ENCODE peak calls at places on chromosomes 7 and 10, in four cellular contexts. Q is HFF-Myc, X is NB4, N is sigmoid colon. T is an unnamed sample.

GRCh38 chr7:13987395-13987794 is 2.1 kb downstream of the ETV1 start:
- DNase-seq in Q (no peak), X (no peak), N (no peak), T (no peak)

GRCh38 chr10:96718304-96718990 is 1.9 kb downstream of the PIK3AP1 start:
- DNase-seq in Q (no peak), X (peak; percentile 84), N (no peak), T (no peak)

GRCh38 chr7:101172854-101173751 is 7.0 kb downstream of the NAT16 start:
- DNase-seq in Q (peak; percentile 35), X (no peak), N (no peak), T (peak; percentile 19)

GRCh38 chr10:78907458-78908211 is 161.1 kb upstream of the ZMIZ1 start:
- DNase-seq in Q (no peak), X (no peak), N (peak; percentile 56), T (no peak)

GRCh38 chr10:113895018-113895417 is 40.6 kb downstream of the NHLRC2 start:
- DNase-seq in Q (no peak), X (no peak), N (no peak), T (no peak)

GRCh38 chr7:135789431-135789830 is 40.8 kb upstream of the FAM180A start:
- DNase-seq in Q (no peak), X (no peak), N (no peak), T (no peak)

GRCh38 chr7:98400538-98401427 is at the start of gene BAIAP2L1:
- DNase-seq in Q (no peak), X (peak; percentile 40), N (peak; percentile 67), T (peak; percentile 86)

GRCh38 chr7:80428161-80429054 is 83.5 kb downstream of the GNAT3 start:
- DNase-seq in Q (no peak), X (peak; percentile 82), N (no peak), T (peak; percentile 47)

GRCh38 chr10:29648114-29648982 is 13.6 kb upstream of the SVIL start:
- DNase-seq in Q (no peak), X (no peak), N (no peak), T (no peak)

GRCh38 chr10:122878799-122879338 is 512 bp downstream of the FAM24B start:
- DNase-seq in Q (no peak), X (peak; percentile 35), N (no peak), T (no peak)

GRCh38 chr10:119377905-119378736 is 164.4 kb downstream of the RGS10 start:
- DNase-seq in Q (no peak), X (no peak), N (no peak), T (no peak)

GRCh38 chr7:74599251-74599650 is 58.3 kb upstream of the GTF2I start:
- DNase-seq in Q (no peak), X (peak; percentile 4), N (no peak), T (no peak)

T was measured in NCI-H748 treated with DMSO at 0.1 percent for 48 hours.